ENCODE peak calls at places on chromosome 19, in four cellular contexts. I is stimulated activated CD4-positive, alpha-beta T cell treated with anti-CD3 and anti-CD28 coated beads, Interleukin-2, amount 100 ng/mL, for 48 hours; F is psoas muscle; S is T-helper 2 cell treated with Interferon-gamma antibody and Interleukin-4, amounts not matched to agents 5 μg/mL and 100 μg/mL, for 36 hours. H is an unnamed sample.

GRCh38 chr19:36409841-36410240 is 8.6 kb downstream of the ZFP82 start:
- DNase-seq in I (no peak), F (no peak), S (no peak), H (no peak)

GRCh38 chr19:38304866-38305429 is 897 bp downstream of the C19orf33 start:
- DNase-seq in I (no peak), F (no peak), S (no peak), H (peak)

GRCh38 chr19:4229179-4229931 is at the start of gene EBI3:
- DNase-seq in I (peak), F (peak), S (peak), H (no peak)

GRCh38 chr19:12647490-12648071 is 19.0 kb downstream of the MAN2B1 start:
- DNase-seq in I (no peak), F (peak), S (no peak), H (no peak)

GRCh38 chr19:8610041-8610927 is at the start of gene ADAMTS10:
- DNase-seq in I (no peak), F (peak), S (peak), H (no peak)

GRCh38 chr19:42057856-42058255 is 12.2 kb downstream of the GRIK5 start:
- DNase-seq in I (no peak), F (no peak), S (no peak), H (no peak)

GRCh38 chr19:28710278-28710677 is 502.7 kb downstream of the UQCRFS1 start:
- DNase-seq in I (no peak), F (no peak), S (no peak), H (peak)

GRCh38 chr19:54462072-54462712 is 1.4 kb downstream of the LENG9 start:
- DNase-seq in I (no peak), F (peak), S (no peak), H (no peak)

GRCh38 chr19:16969127-16969526 is 57.5 kb downstream of the CPAMD8 start:
- DNase-seq in I (no peak), F (no peak), S (no peak), H (no peak)

GRCh38 chr19:6233051-6233826 is 46.5 kb downstream of the MLLT1 start:
- DNase-seq in I (no peak), F (peak), S (no peak), H (no peak)

GRCh38 chr19:41864374-41864773 is 4.3 kb downstream of the RPS19 start:
- DNase-seq in I (no peak), F (no peak), S (no peak), H (no peak)

GRCh38 chr19:40596608-40597328 is 4.4 kb upstream of the LTBP4 start:
- DNase-seq in I (no peak), F (peak), S (peak), H (no peak)

GRCh38 chr19:33501957-33502356 is 19.6 kb downstream of the PEPD start:
- DNase-seq in I (no peak), F (no peak), S (no peak), H (no peak)

GRCh38 chr19:29483641-29483920 is 42.2 kb upstream of the VSTM2B start:
- DNase-seq in I (no peak), F (no peak), S (peak), H (no peak)

GRCh38 chr19:46613525-46613924 is 11.4 kb downstream of the PTGIR start:
- DNase-seq in I (no peak), F (no peak), S (no peak), H (no peak)

GRCh38 chr19:35960432-35960972 is 24.3 kb downstream of the LRFN3 start:
- DNase-seq in I (no peak), F (no peak), S (no peak), H (no peak)